ENCODE peak calls at places on chromosomes 12 and 14, in five cellular contexts. D is NCI-H1417 treated with DMSO at 0.1 percent for 48 hours, E is iPS-NIHi11, G is transverse colon, P is T-helper 2 cell. L is an unnamed sample.
A peak's percentile ranks its signal among the peaks of the same experiment; 100 is the strongest.

GRCh38 chr12:32053881-32054624 is 52.6 kb upstream of the BICD1 start:
- DNase-seq in D (no peak), P (peak; percentile 74), G (no peak), E (no peak), L (no peak)

GRCh38 chr14:97164014-97164413 is 366.8 kb downstream of the VRK1 start:
- DNase-seq in G (no peak), E (no peak), P (no peak), D (no peak), L (no peak)

GRCh38 chr12:124764451-124764850 is 99.2 kb downstream of the SCARB1 start:
- DNase-seq in D (no peak), G (peak; percentile 52), P (peak; percentile 39), E (peak; percentile 48), L (no peak)

GRCh38 chr14:76386922-76387782 is 11.2 kb downstream of the ESRRB start:
- DNase-seq in P (peak; percentile 56), G (peak; percentile 62), E (peak; percentile 91), D (peak; percentile 16), L (peak; percentile 31)

GRCh38 chr12:67843257-67843656 is 146.0 kb upstream of the IFNG-AS1 start:
- DNase-seq in E (no peak), G (no peak), D (no peak), P (peak; percentile 33), L (no peak)

GRCh38 chr12:10853746-10854145 is 4.5 kb upstream of the PRR4 start:
- DNase-seq in D (no peak), P (no peak), E (no peak), G (no peak), L (no peak)

GRCh38 chr12:101229841-101230241 is 19.8 kb upstream of the SLC5A8 start:
- DNase-seq in D (no peak), P (no peak), E (no peak), G (no peak), L (no peak)

GRCh38 chr12:99746538-99746937 is 99.0 kb downstream of the GARIN6 start:
- DNase-seq in G (no peak), E (peak; percentile 15), P (no peak), D (no peak), L (no peak)

GRCh38 chr14:53742226-53742607 is 214.4 kb downstream of the BMP4 start:
- DNase-seq in G (no peak), E (peak; percentile 27), P (no peak), D (no peak), L (no peak)

GRCh38 chr12:86681062-86681461 is 424.9 kb upstream of the MGAT4C start:
- DNase-seq in D (no peak), G (no peak), E (no peak), P (no peak), L (no peak)

GRCh38 chr14:20489093-20489994 is 16.0 kb upstream of the RNASE10 start:
- DNase-seq in P (peak; percentile 64), D (no peak), G (no peak), E (no peak), L (no peak)

GRCh38 chr14:99777956-99778355 is 15.3 kb upstream of the EML1 start:
- DNase-seq in G (no peak), E (no peak), D (no peak), P (no peak), L (no peak)

GRCh38 chr12:58067610-58068387 is 126.4 kb downstream of the ATP23 start:
- DNase-seq in G (no peak), P (no peak), E (no peak), D (no peak), L (no peak)

GRCh38 chr14:102033241-102033640 is 53.6 kb downstream of the HSP90AA1 start:
- DNase-seq in P (no peak), E (no peak), G (no peak), D (no peak), L (no peak)

GRCh38 chr14:105116451-105117256 is 51.4 kb upstream of the GPR132 start:
- DNase-seq in G (no peak), P (no peak), D (no peak), E (no peak), L (no peak)